ENCODE peak calls at places on chromosomes 4 and X, in ten cellular contexts. E is transverse colon, G is upper lobe of right lung, B is gastrocnemius medialis, C is neural progenitor cell, Y is body of pancreas, R is thyroid gland, J is heart left ventricle, N is left ventricle myocardium inferior, F is IMR-90. L is an unnamed sample.
A peak's percentile ranks its signal among the peaks of the same experiment; 100 is the strongest.

GRCh38 chr4:14348506-14348905 is 653.8 kb upstream of the CPEB2 start:
- DNase-seq in E (no peak), G (no peak), B (no peak), C (no peak), Y (no peak), R (no peak), J (no peak), N (no peak), F (peak; percentile 4), L (no peak)

GRCh38 chr4:174663254-174663653 is 141.0 kb upstream of the HPGD start:
- DNase-seq in E (no peak), G (no peak), B (no peak), C (no peak), Y (no peak), R (no peak), J (no peak), N (no peak), F (peak; percentile 1), L (no peak)

GRCh38 chrX:55033429-55033828 is 2.7 kb upstream of the ALAS2 start:
- DNase-seq in E (no peak), G (no peak), B (no peak), C (no peak), Y (no peak), R (no peak), J (no peak), N (no peak), F (no peak), L (no peak)

GRCh38 chr4:165379662-165380061 is 854 bp downstream of the CPE start:
- DNase-seq in E (no peak), G (no peak), B (no peak), C (peak; percentile 62), Y (no peak), R (peak; percentile 57), J (no peak), N (peak; percentile 16), F (no peak), L (no peak)

GRCh38 chr4:92969650-92970370 is 666.0 kb downstream of the GRID2 start:
- DNase-seq in E (no peak), G (no peak), B (no peak), C (no peak), Y (no peak), R (no peak), J (no peak), N (no peak), F (peak; percentile 94), L (peak; percentile 84)

GRCh38 chr4:101200561-101200960 is 146.8 kb downstream of the PPP3CA start:
- DNase-seq in E (no peak), G (no peak), B (no peak), C (no peak), Y (no peak), R (no peak), J (no peak), N (no peak), F (peak; percentile 98), L (peak; percentile 46)

GRCh38 chr4:141142423-141142822 is 9.2 kb upstream of the RNF150 start:
- DNase-seq in E (no peak), G (no peak), B (no peak), C (no peak), Y (no peak), R (peak; percentile 94), J (peak; percentile 30), N (no peak), F (no peak), L (no peak)

GRCh38 chr4:169085015-169085414 is 75.0 kb upstream of the CBR4 start:
- DNase-seq in E (no peak), G (no peak), B (no peak), C (no peak), Y (no peak), R (no peak), J (no peak), N (no peak), F (no peak), L (no peak)

DNA sequence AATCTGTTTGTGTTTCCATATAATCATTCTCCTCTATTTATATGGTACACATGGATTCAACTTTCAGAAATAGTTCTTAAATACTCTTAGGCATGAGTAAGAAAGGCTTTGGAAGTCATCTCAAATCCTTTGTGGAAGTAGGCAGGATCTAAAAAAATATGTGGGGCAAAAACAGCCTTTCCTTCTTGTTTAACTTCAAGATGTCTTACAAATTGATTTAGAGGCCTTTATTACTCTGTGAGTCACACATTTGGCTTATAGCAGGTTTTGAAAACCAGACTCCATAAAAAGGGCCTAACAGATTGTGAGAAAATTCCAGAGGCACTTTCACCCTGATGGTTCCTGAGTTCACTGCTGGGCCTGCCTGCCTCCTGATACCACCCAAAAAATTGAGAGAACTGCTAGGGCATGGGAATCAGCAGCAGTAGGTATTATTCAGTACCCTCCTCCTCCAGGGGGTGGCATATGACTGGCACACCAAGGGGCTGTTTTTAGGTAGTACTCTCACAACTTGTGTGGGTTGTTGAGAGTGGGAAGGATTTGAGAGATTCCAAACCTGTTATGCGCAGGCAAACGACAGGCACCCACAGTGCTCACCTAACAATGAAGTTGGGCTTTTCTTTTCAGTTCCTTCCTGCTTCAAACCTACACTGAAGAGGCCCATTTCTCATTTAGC is 162.7 kb upstream of the MBNL3 start:
- DNase-seq in E (no peak), G (no peak), B (no peak), C (no peak), Y (no peak), R (no peak), J (no peak), N (no peak), F (peak; percentile 2), L (peak; percentile 0)
- H3K27ac ChIP-seq in E (no peak overlapping the region), G (no peak overlapping the region), B (no peak overlapping the region), C (no peak overlapping the region), Y (no peak overlapping the region), R (no peak overlapping the region), J (no peak overlapping the region), N (no peak overlapping the region), F (no peak overlapping the region), L (no peak overlapping the region)

GRCh38 chr4:152079543-152080293 is 318.9 kb upstream of the GATB start:
- DNase-seq in E (no peak), G (no peak), B (no peak), C (no peak), Y (no peak), R (no peak), J (no peak), N (no peak), F (no peak), L (no peak)

GRCh38 chr4:152087335-152087734 is 326.5 kb upstream of the GATB start:
- DNase-seq in E (no peak), G (no peak), B (no peak), C (no peak), Y (no peak), R (no peak), J (no peak), N (no peak), F (no peak), L (no peak)

GRCh38 chr4:152081024-152081423 is 320.2 kb upstream of the GATB start:
- DNase-seq in E (no peak), G (no peak), B (no peak), C (no peak), Y (no peak), R (no peak), J (no peak), N (no peak), F (no peak), L (no peak)

GRCh38 chr4:152085657-152086056 is 324.9 kb upstream of the GATB start:
- DNase-seq in E (no peak), G (no peak), B (no peak), C (no peak), Y (no peak), R (no peak), J (no peak), N (no peak), F (no peak), L (no peak)

DNA sequence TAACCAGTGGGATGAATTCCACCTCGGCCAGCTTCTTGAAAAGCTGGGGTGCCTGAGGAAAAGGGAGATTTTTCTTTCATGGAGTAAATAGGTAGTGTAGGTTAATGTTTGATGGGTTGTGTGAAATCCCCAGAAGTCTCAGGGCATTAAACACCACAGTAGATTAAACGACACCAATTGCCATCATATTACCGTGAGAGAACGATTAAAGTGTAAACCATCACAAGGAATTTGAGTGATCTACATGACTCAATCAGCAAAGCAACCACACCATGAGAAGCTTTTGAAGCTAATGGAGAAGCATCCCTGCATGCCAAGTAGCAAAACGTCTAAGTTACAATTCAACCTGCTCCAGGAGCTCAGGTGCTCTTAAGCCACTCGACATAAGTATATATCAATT is 322.5 kb upstream of the GATB start:
- DNase-seq in E (no peak), G (no peak), B (no peak), C (no peak), Y (no peak), R (no peak), J (no peak), N (no peak), F (no peak), L (no peak)
- H3K4me1 ChIP-seq in E (no peaks in the 10 kb centered on the region), G (no peaks in the 10 kb centered on the region), B (no peaks in the 10 kb centered on the region), C (no peaks in the 10 kb centered on the region), Y (no peaks in the 10 kb centered on the region), R (no peaks in the 10 kb centered on the region), J (no peaks in the 10 kb centered on the region), N (no peaks in the 10 kb centered on the region), F (no peaks in the 10 kb centered on the region), L (no peaks in the 10 kb centered on the region)

GRCh38 chr4:41121906-41122305 is 92.4 kb downstream of the APBB2 start:
- DNase-seq in E (no peak), G (no peak), B (no peak), C (no peak), Y (no peak), R (no peak), J (no peak), N (no peak), F (no peak), L (no peak)

GRCh38 chr4:41124916-41125548 is 89.3 kb downstream of the APBB2 start:
- DNase-seq in E (no peak), G (no peak), B (no peak), C (no peak), Y (no peak), R (peak; percentile 40), J (no peak), N (no peak), F (no peak), L (peak; percentile 95)

GRCh38 chr4:41122309-41122708 is 92.0 kb downstream of the APBB2 start:
- DNase-seq in E (no peak), G (no peak), B (no peak), C (no peak), Y (no peak), R (no peak), J (no peak), N (no peak), F (no peak), L (no peak)

GRCh38 chr4:41120297-41121217 is 93.8 kb downstream of the APBB2 start:
- DNase-seq in E (peak; percentile 45), G (peak; percentile 68), B (peak; percentile 53), C (no peak), Y (peak; percentile 69), R (peak; percentile 92), J (peak; percentile 32), N (peak; percentile 39), F (peak; percentile 59), L (peak; percentile 25)

DNA sequence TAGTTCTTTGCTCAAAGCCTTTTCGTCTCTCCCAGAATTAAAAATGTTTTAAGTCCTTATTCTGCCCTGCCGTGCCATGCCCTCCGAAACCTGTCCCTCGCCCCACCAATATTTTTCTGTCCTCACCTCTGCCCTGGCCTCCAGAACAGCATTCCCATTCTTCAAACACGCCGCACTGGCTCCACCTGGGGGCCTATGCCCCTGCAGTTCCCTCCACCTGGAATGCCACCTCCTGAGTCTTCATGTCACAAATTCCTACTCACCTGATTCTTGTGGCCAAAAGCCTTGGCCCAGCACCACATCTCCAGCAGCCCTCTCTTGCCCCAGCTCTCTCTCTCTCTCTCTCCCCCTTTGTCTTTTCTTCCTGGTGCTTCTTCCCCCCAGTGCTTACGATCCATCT is 91.6 kb downstream of the APBB2 start:
- DNase-seq in E (no peak), G (no peak), B (no peak), C (no peak), Y (no peak), R (peak; percentile 29), J (no peak), N (no peak), F (no peak), L (no peak)
- TF ChIP-seq CTCF in E (no peak), G (no peak), B (no peak), C (peak; percentile 10), Y (no peak), R (peak; percentile 9), J (no peak), N (no peak), F (no peak), L (no peak)

GRCh38 chrX:71228063-71228642 is 5.1 kb downstream of the GJB1 start:
- DNase-seq in E (no peak), G (no peak), B (no peak), C (no peak), Y (no peak), R (no peak), J (no peak), N (no peak), F (no peak), L (no peak)

GRCh38 chrX:71224098-71224708 is 1.2 kb downstream of the GJB1 start:
- DNase-seq in E (no peak), G (no peak), B (no peak), C (peak; percentile 31), Y (no peak), R (no peak), J (no peak), N (no peak), F (no peak), L (no peak)

GRCh38 chrX:71224969-71225368 is 1.9 kb downstream of the GJB1 start:
- DNase-seq in E (no peak), G (no peak), B (no peak), C (no peak), Y (no peak), R (no peak), J (no peak), N (no peak), F (no peak), L (no peak)

GRCh38 chrX:71227370-71228062 is 4.5 kb downstream of the GJB1 start:
- DNase-seq in E (no peak), G (no peak), B (no peak), C (no peak), Y (no peak), R (no peak), J (no peak), N (no peak), F (no peak), L (no peak)

DNA sequence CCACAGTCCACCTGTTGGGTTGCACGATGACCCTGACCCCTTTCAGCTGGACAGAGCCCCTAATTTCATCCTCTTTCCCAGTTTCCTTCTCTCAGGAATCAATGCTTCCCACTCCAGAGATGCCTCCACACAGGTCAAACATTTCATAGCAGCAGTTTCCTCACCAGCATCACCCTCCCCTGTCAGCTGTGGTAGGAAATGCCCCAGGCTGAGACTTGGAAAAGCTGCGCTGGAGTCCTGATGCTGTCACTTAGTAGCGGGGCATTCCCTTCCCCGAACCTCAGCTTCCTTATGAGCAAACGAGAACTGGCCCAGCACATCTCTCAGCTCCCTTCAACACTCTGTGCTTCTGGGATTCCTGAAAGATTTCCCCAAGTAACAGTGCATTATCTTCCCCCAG is 2.6 kb downstream of the GJB1 start:
- DNase-seq in E (no peak), G (no peak), B (no peak), C (no peak), Y (no peak), R (no peak), J (no peak), N (no peak), F (no peak), L (no peak)
- H3K27ac ChIP-seq in E (no peak overlapping the region), G (no peak overlapping the region), B (no peak overlapping the region), C (no peak overlapping the region), Y (no peak overlapping the region), R (no peak overlapping the region), J (no peak overlapping the region), N (no peak overlapping the region), F (no peak overlapping the region), L (no peak overlapping the region)

L was measured in foreskin keratinocyte.